ENCODE peak calls at places on chromosomes 4 and X, in four cellular contexts. B is pancreas, K is neural progenitor cell, R is colonic mucosa. F is an unnamed sample. For H3K9me3, the result is how much of the 10 kb centered on the place peaks cover.

GRCh38 chr4:168710353-168710946 is 213.6 kb downstream of the PALLD start:
- DNase-seq in K (peak), B (peak), R (peak), F (no peak)

GRCh38 chr4:88791274-88791673 is 93.6 kb upstream of the NAP1L5 start:
- DNase-seq in B (no peak), R (no peak), K (no peak), F (no peak)

GRCh38 chr4:6123116-6123515 is 77.2 kb downstream of the JAKMIP1 start:
- DNase-seq in R (no peak), K (no peak), B (no peak), F (no peak)

GRCh38 chr4:146637853-146638800 is 566 bp upstream of the POU4F2 start:
- DNase-seq in R (no peak), K (peak), B (no peak), F (no peak)

GRCh38 chr4:137387924-137388323 is 144.4 kb downstream of the PCDH18 start:
- DNase-seq in K (no peak), R (no peak), B (no peak), F (no peak)

GRCh38 chr4:127196656-127197352 is 436.0 kb upstream of the INTU start:
- DNase-seq in B (no peak), K (no peak), R (no peak), F (no peak)

GRCh38 chrX:42102586-42103282 is 179.4 kb upstream of the CASK start:
- DNase-seq in K (no peak), B (no peak), R (no peak), F (no peak)

GRCh38 chr4:77617203-77617602 is 11.6 kb downstream of the CXCL13 start:
- DNase-seq in R (no peak), B (no peak), K (no peak), F (no peak)

GRCh38 chr4:39729557-39729956 is 31.6 kb downstream of the UBE2K start:
- DNase-seq in R (no peak), B (no peak), K (no peak), F (no peak)

GRCh38 chr4:76386566-76387305 is 34.2 kb downstream of the CCDC158 start:
- DNase-seq in K (no peak), R (no peak), B (no peak), F (no peak)

GRCh38 chr4:143402776-143403550 is 66.3 kb downstream of the GAB1 start:
- DNase-seq in K (no peak), R (no peak), B (no peak), F (no peak)

GRCh38 chr4:121696140-121696640 is 590 bp downstream of the ANXA5 start:
- DNase-seq in R (peak), K (peak), B (peak), F (peak)

GRCh38 chr4:186701273-186701672 is 22.4 kb downstream of the FAT1 start:
- DNase-seq in B (no peak), R (no peak), K (peak), F (no peak)

GRCh38 chr4:186942745-186943606 is 219.3 kb upstream of the FAT1 start:
- DNase-seq in B (peak), K (peak), R (peak), F (no peak)

GRCh38 chr4:177194906-177195305 is 114.8 kb upstream of the NEIL3 start:
- DNase-seq in B (no peak), K (no peak), R (no peak), F (no peak)

GRCh38 chrX:72430405-72430968 is 124.8 kb upstream of the CITED1 start:
- DNase-seq in B (no peak), R (no peak), K (no peak), F (no peak)

GRCh38 chr4:132614682-132615081 is 534.4 kb upstream of the PCDH10 start:
- DNase-seq in K (no peak), B (no peak), R (no peak), F (no peak)

GRCh38 chrX:14006489-14006888 is 23.2 kb downstream of the GEMIN8 start:
- DNase-seq in B (no peak), K (no peak), R (no peak), F (no peak)

GRCh38 chrX:69062493-69062892 is 102.8 kb downstream of the PJA1 start:
- DNase-seq in K (no peak), B (peak), R (peak), F (no peak)

GRCh38 chr4:172514011-172514410 is 654.6 kb upstream of the GALNT7 start:
- DNase-seq in B (no peak), K (no peak), R (no peak), F (no peak)

GRCh38 chrX:120456973-120457372 is 12.1 kb downstream of the LAMP2 start:
- DNase-seq in B (no peak), K (no peak), R (no peak), F (no peak)

GRCh38 chr4:54571762-54572542 is 85.8 kb upstream of the KIT start:
- DNase-seq in R (no peak), K (no peak), B (no peak), F (no peak)

GRCh38 chr4:7804759-7805385 is 134.8 kb downstream of the AFAP1 start:
- DNase-seq in B (no peak), K (no peak), R (no peak), F (no peak)

GRCh38 chr4:25535701-25536473 is 119.8 kb upstream of the SLC34A2 start:
- DNase-seq in B (no peak), K (no peak), R (no peak), F (no peak)

GRCh38 chrX:112798736-112799135 is 41.9 kb downstream of the AMOT start:
- DNase-seq in K (no peak), B (no peak), R (no peak), F (no peak)

GRCh38 chr4:10019521-10020051 is 1.7 kb downstream of the SLC2A9 start:
- DNase-seq in B (no peak), R (no peak), K (no peak), F (no peak)

GRCh38 chrX:39850630-39851152 is 247.1 kb downstream of the BCOR start:
- DNase-seq in B (no peak), R (no peak), K (no peak), F (peak)

GRCh38 chrX:140123446-140123845 is 158.1 kb upstream of the CXorf66 start:
- DNase-seq in K (peak), R (no peak), B (no peak), F (no peak)
- TF ChIP-seq CTCF in K (peak), R (no peak), B (no peak), F (no peak)

DNA sequence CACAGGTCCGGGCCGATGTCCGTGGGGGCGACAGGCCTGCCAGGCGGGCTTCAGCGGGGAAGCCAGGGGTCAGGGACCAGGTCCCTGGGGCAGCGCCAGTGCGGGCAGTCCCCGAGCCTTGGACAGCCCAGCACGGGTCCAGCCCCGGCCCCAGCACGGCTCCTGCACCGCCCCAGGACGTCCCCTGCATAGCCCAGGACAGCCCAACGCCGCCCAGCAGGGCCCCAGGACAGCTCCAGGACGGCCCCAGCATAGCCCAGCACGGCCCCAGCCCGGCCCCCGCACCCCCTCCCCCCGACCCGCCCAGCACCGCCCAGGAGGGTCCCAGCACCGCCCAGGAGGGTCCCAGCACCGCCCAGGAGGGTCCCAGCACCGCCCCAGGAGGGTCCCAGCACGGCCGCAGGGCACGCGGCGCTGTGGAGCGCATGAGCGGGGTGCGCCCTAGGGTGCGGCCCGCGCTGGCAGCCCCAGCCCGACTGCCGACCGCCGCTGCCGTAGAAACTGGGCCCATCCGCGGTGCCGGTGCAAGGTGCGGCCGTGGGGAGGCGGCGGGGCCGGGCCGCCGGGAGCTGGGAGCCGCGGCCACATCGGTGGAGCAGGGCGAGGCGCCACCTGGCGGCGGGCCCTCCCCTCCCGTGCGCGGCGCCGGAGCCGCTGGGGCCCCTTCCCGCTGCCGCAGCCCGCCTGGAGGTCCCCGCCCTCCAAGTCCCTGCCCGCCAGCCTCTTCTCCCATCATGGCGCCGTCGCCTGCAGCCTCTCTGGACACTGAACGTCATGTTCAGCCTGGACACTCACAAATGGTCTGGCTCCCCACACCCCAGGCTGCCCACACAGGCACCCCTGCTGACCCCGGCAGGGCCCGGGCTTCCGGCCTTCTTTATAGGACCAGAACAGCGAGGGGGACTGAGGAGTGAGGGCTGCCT is 106.8 kb upstream of the NKX1-1 start:
- DNase-seq in B (peak), K (peak), R (peak), F (peak)
- H3K27ac ChIP-seq in B (no peak), K (no peak), R (no peak), F (no peak)

GRCh38 chrX:44952329-44953027 is 79.5 kb downstream of the KDM6A start:
- DNase-seq in K (no peak), B (no peak), R (no peak), F (no peak)
- H3K9me3 ChIP-seq in K (under half), B (under half), R (under half), F (under half)

GRCh38 chr4:158771776-158772175 is 3.0 kb downstream of the FNIP2 start:
- DNase-seq in B (no peak), K (no peak), R (no peak), F (no peak)
- TF ChIP-seq CTCF in B (no peak), K (no peak), R (no peak), F (no peak)

GRCh38 chr4:15702941-15703403 is at the start of gene BST1:
- DNase-seq in B (peak), R (peak), K (peak), F (peak)
- H3K27ac ChIP-seq in B (no peak), R (peak), K (no peak), F (no peak)

GRCh38 chrX:20015945-20016617 is 25.2 kb upstream of the BCLAF3 start:
- DNase-seq in R (no peak), B (no peak), K (no peak), F (no peak)
- H3K9me3 ChIP-seq in R (under half), B (under half), K (under half), F (under half)

GRCh38 chrX:80879916-80880315 is 70.2 kb upstream of the BRWD3 start:
- DNase-seq in K (no peak), B (no peak), R (no peak), F (no peak)

GRCh38 chrX:80879143-80879542 is 69.5 kb upstream of the BRWD3 start:
- DNase-seq in B (peak), K (no peak), R (no peak), F (no peak)

GRCh38 chrX:80876877-80877276 is 67.2 kb upstream of the BRWD3 start:
- DNase-seq in R (no peak), K (peak), B (no peak), F (no peak)
- TF ChIP-seq CTCF in R (no peak), K (peak), B (no peak), F (no peak)

DNA sequence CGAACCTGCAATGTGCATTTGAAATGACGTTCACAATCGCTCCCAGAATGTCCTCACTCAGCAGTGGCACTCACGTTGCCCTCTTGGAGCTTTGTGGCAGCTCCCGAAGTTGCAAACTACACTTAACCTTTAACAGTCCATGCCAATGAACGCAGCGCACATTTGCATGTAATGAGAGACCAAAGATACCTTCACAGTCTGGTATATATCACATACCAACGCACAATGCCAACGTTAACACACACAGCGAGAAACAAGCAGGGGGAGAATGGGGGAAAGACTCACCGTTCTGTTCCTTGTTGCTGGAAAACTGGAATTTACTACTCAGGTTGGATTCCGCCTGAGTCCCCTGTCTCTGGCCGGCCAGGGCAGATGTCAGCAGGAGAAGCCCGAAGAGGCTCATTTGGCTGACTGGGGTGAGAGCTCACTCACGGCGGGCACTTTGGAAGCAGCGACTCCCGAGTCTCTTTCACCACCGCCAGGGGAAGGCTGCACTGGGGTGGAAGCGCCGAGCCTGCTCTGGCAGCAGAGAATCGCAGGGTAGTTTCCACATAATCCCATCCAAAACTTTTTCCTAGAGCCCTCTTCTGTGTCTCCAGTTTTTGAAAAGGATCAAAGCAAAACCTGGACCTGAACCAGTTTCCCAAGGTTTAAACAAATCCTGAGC is 965 bp downstream of the PDGFC start:
- DNase-seq in B (peak), K (peak), R (peak), F (no peak)
- H3K27ac ChIP-seq in B (peak), K (no peak), R (peak), F (no peak)

DNA sequence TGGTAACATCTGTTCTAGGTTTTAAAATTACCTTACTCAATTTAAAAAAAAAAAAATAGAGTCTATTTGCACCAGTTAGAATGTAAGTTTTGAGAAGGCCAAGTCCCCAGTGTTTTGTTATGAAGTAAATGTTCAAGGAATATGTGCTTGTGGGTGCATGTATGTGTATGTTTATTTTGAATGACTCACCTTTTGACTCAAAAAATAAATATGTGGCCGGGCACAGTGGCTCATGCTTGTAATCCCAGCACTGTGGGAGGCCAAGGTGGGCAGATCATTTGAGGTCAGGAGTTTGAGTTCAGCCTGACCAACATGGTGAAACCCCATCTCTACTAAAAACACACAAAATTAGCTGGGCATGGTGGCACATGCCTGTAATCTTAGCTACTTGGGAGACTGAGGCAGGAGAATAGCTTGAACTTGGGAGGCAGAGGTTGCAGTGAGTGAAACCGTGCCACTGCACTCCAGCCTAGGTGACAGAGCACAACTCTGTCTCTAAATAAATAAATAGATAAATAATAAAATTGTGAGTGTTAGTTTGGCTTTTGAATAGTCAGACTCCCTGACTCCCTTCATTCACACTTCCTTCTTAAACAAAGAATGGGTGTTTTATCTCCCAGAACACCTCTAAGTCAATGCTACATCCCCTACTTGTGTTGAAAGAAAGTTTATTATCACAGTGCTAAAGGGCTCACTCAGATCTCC is 511.3 kb upstream of the PCDH7 start:
- DNase-seq in K (no peak), R (no peak), B (no peak), F (no peak)
- H3K9me3 ChIP-seq in K (under half), R (under half), B (under half), F (under half)

GRCh38 chrX:16140448-16140847 is 17.1 kb downstream of the GRPR start:
- DNase-seq in B (no peak), K (no peak), R (no peak), F (no peak)

GRCh38 chrX:16138108-16138427 is 14.7 kb downstream of the GRPR start:
- DNase-seq in B (no peak), K (peak), R (no peak), F (no peak)

GRCh38 chrX:16143968-16144367 is 20.6 kb downstream of the GRPR start:
- DNase-seq in K (no peak), B (no peak), R (no peak), F (no peak)

GRCh38 chrX:16137416-16138107 is 14.2 kb downstream of the GRPR start:
- DNase-seq in B (no peak), K (no peak), R (no peak), F (no peak)

DNA sequence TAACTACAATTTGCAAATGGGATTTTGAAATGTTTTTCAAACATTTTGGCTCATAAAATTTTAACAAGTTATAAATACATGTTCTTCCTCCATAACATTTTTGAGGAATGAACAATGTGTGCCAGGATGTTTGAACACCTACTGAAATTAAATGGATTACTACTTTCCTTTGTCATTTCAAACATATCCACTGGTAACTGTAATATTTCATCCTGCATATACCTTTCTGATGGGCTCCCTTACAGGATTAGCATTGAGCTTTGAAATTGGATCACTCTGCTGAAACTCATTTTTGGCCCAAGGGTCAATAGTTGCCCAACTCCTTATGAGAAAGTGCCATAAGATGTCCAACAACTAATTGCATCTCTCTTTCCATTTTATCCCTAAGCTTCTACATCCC is 17.6 kb downstream of the GRPR start:
- DNase-seq in K (no peak), B (no peak), R (no peak), F (no peak)
- TF ChIP-seq CTCF in K (no peak), B (no peak), R (no peak), F (no peak)